ENCODE peak calls at places on chromosomes 7 and 10, in four cellular contexts. One of them, this sample, is unnamed. For H3K4me1, the result is how much of the 10 kb centered on the place peaks cover.

GRCh38 chr10:118732253-118733194 is 22.2 kb downstream of the CACUL1 start:
- DNase-seq in endothelial cell of umbilical vein: no peak
- DNase-seq in prostate gland: no peak
- DNase-seq in stomach: no peak
- DNase-seq in this sample: no peak

GRCh38 chr7:45999541-45999940 is 78.5 kb upstream of the IGFBP3 start:
- DNase-seq in endothelial cell of umbilical vein: no peak
- DNase-seq in prostate gland: no peak
- DNase-seq in stomach: no peak
- DNase-seq in this sample: peak

GRCh38 chr7:128732521-128733277 is 6.5 kb upstream of the CALU start:
- DNase-seq in endothelial cell of umbilical vein: no peak
- DNase-seq in prostate gland: no peak
- DNase-seq in stomach: no peak
- DNase-seq in this sample: no peak

GRCh38 chr10:60305394-60305892 is 84.2 kb downstream of the ANK3 start:
- DNase-seq in endothelial cell of umbilical vein: peak
- DNase-seq in prostate gland: no peak
- DNase-seq in stomach: no peak
- DNase-seq in this sample: no peak

GRCh38 chr7:158239290-158239981 is 348.2 kb downstream of the PTPRN2 start:
- DNase-seq in endothelial cell of umbilical vein: no peak
- DNase-seq in prostate gland: no peak
- DNase-seq in stomach: peak
- DNase-seq in this sample: peak

GRCh38 chr7:93715234-93715633 is 140.7 kb upstream of the CALCR start:
- DNase-seq in endothelial cell of umbilical vein: peak
- DNase-seq in prostate gland: no peak
- DNase-seq in stomach: peak
- DNase-seq in this sample: no peak

GRCh38 chr7:23246540-23246939 is at the start of gene GPNMB:
- DNase-seq in endothelial cell of umbilical vein: no peak
- DNase-seq in prostate gland: no peak
- DNase-seq in stomach: no peak
- DNase-seq in this sample: no peak

GRCh38 chr10:12241810-12242529 is 46.0 kb downstream of the CDC123 start:
- DNase-seq in endothelial cell of umbilical vein: no peak
- DNase-seq in prostate gland: peak
- DNase-seq in stomach: no peak
- DNase-seq in this sample: no peak

GRCh38 chr7:134449596-134450194 is 9.2 kb downstream of the AKR1B1 start:
- DNase-seq in endothelial cell of umbilical vein: no peak
- DNase-seq in prostate gland: no peak
- DNase-seq in stomach: no peak
- DNase-seq in this sample: no peak

GRCh38 chr10:121293121-121293520 is 305.1 kb downstream of the FGFR2 start:
- DNase-seq in endothelial cell of umbilical vein: no peak
- DNase-seq in prostate gland: no peak
- DNase-seq in stomach: no peak
- DNase-seq in this sample: no peak

GRCh38 chr7:93430917-93431588 is 143.5 kb downstream of the CALCR start:
- DNase-seq in endothelial cell of umbilical vein: no peak
- DNase-seq in prostate gland: no peak
- DNase-seq in stomach: no peak
- DNase-seq in this sample: no peak

GRCh38 chr7:71484381-71484780 is 352.4 kb downstream of the GALNT17 start:
- DNase-seq in endothelial cell of umbilical vein: no peak
- DNase-seq in prostate gland: no peak
- DNase-seq in stomach: no peak
- DNase-seq in this sample: no peak

GRCh38 chr10:124636271-124636993 is 107.7 kb downstream of the FAM53B start:
- DNase-seq in endothelial cell of umbilical vein: no peak
- DNase-seq in prostate gland: no peak
- DNase-seq in stomach: no peak
- DNase-seq in this sample: no peak

GRCh38 chr10:28179490-28180099 is 123.3 kb downstream of the MPP7 start:
- DNase-seq in endothelial cell of umbilical vein: peak
- DNase-seq in prostate gland: peak
- DNase-seq in stomach: no peak
- DNase-seq in this sample: no peak

GRCh38 chr10:34058922-34059614 is 724.6 kb upstream of the NRP1 start:
- DNase-seq in endothelial cell of umbilical vein: no peak
- DNase-seq in prostate gland: no peak
- DNase-seq in stomach: no peak
- DNase-seq in this sample: no peak

GRCh38 chr10:23694446-23694920 is 255.6 kb downstream of the OTUD1 start:
- DNase-seq in endothelial cell of umbilical vein: no peak
- DNase-seq in prostate gland: peak
- DNase-seq in stomach: no peak
- DNase-seq in this sample: no peak

GRCh38 chr7:101235050-101235449 is 2.6 kb downstream of the CLDN15 start:
- DNase-seq in endothelial cell of umbilical vein: peak
- DNase-seq in prostate gland: no peak
- DNase-seq in stomach: no peak
- DNase-seq in this sample: no peak

GRCh38 chr10:49534670-49535381 is 4.1 kb downstream of the ERCC6 start:
- DNase-seq in endothelial cell of umbilical vein: peak
- DNase-seq in prostate gland: no peak
- DNase-seq in stomach: no peak
- DNase-seq in this sample: no peak

GRCh38 chr10:90871761-90872647 is at the start of gene RPP30:
- DNase-seq in endothelial cell of umbilical vein: peak
- DNase-seq in prostate gland: peak
- DNase-seq in stomach: peak
- DNase-seq in this sample: no peak

GRCh38 chr10:72337039-72337629 is 17.6 kb downstream of the DNAJB12 start:
- DNase-seq in endothelial cell of umbilical vein: peak
- DNase-seq in prostate gland: peak
- DNase-seq in stomach: peak
- DNase-seq in this sample: no peak

GRCh38 chr10:102673961-102674511 is 29.8 kb downstream of the TRIM8 start:
- DNase-seq in endothelial cell of umbilical vein: peak
- DNase-seq in prostate gland: no peak
- DNase-seq in stomach: peak
- DNase-seq in this sample: no peak

GRCh38 chr10:86344281-86344680 is 22.3 kb downstream of the GRID1 start:
- DNase-seq in endothelial cell of umbilical vein: no peak
- DNase-seq in prostate gland: no peak
- DNase-seq in stomach: no peak
- DNase-seq in this sample: no peak

GRCh38 chr10:89966211-89966610 is 264.8 kb downstream of the KIF20B start:
- DNase-seq in endothelial cell of umbilical vein: no peak
- DNase-seq in prostate gland: no peak
- DNase-seq in stomach: no peak
- DNase-seq in this sample: no peak

GRCh38 chr10:8543361-8544056 is 489.0 kb downstream of the GATA3 start:
- DNase-seq in endothelial cell of umbilical vein: no peak
- DNase-seq in prostate gland: no peak
- DNase-seq in stomach: peak
- DNase-seq in this sample: no peak

GRCh38 chr7:40611472-40611871 is 476.7 kb downstream of the SUGCT start:
- DNase-seq in endothelial cell of umbilical vein: no peak
- DNase-seq in prostate gland: no peak
- DNase-seq in stomach: no peak
- DNase-seq in this sample: no peak

GRCh38 chr10:11616021-11616420 is 4.6 kb upstream of the USP6NL start:
- DNase-seq in endothelial cell of umbilical vein: peak
- DNase-seq in prostate gland: no peak
- DNase-seq in stomach: no peak
- DNase-seq in this sample: no peak

GRCh38 chr7:100441641-100442535 is 5.6 kb upstream of the PPP1R35 start:
- DNase-seq in endothelial cell of umbilical vein: no peak
- DNase-seq in prostate gland: no peak
- DNase-seq in stomach: no peak
- DNase-seq in this sample: no peak

GRCh38 chr7:41582116-41582515 is 120.8 kb downstream of the INHBA start:
- DNase-seq in endothelial cell of umbilical vein: peak
- DNase-seq in prostate gland: no peak
- DNase-seq in stomach: no peak
- DNase-seq in this sample: no peak

GRCh38 chr10:71799112-71799511 is 25.8 kb upstream of the VSIR start:
- DNase-seq in endothelial cell of umbilical vein: no peak
- DNase-seq in prostate gland: no peak
- DNase-seq in stomach: no peak
- DNase-seq in this sample: no peak

GRCh38 chr7:112986256-112987031 is 100.2 kb downstream of the GPR85 start:
- DNase-seq in endothelial cell of umbilical vein: no peak
- DNase-seq in prostate gland: no peak
- DNase-seq in stomach: no peak
- DNase-seq in this sample: no peak

GRCh38 chr7:155277385-155277994 is 20.2 kb upstream of the INSIG1 start:
- DNase-seq in endothelial cell of umbilical vein: peak
- DNase-seq in prostate gland: no peak
- DNase-seq in stomach: no peak
- DNase-seq in this sample: no peak

GRCh38 chr7:36238138-36238537 is 85.1 kb downstream of the EEPD1 start:
- DNase-seq in endothelial cell of umbilical vein: no peak
- DNase-seq in prostate gland: no peak
- DNase-seq in stomach: no peak
- DNase-seq in this sample: peak

GRCh38 chr7:22631730-22632129 is 95.3 kb upstream of the IL6 start:
- DNase-seq in endothelial cell of umbilical vein: peak
- DNase-seq in prostate gland: no peak
- DNase-seq in stomach: no peak
- DNase-seq in this sample: no peak

GRCh38 chr10:79354615-79355014 is 7.3 kb downstream of the PPIF start:
- DNase-seq in endothelial cell of umbilical vein: no peak
- DNase-seq in prostate gland: no peak
- DNase-seq in stomach: no peak
- DNase-seq in this sample: no peak

GRCh38 chr10:79354141-79354540 is 6.9 kb downstream of the PPIF start:
- DNase-seq in endothelial cell of umbilical vein: no peak
- DNase-seq in prostate gland: no peak
- DNase-seq in stomach: no peak
- DNase-seq in this sample: no peak

GRCh38 chr10:79357180-79357579 is 9.9 kb downstream of the PPIF start:
- DNase-seq in endothelial cell of umbilical vein: no peak
- DNase-seq in prostate gland: no peak
- DNase-seq in stomach: no peak
- DNase-seq in this sample: no peak

GRCh38 chr10:79355420-79356010 is 8.2 kb downstream of the PPIF start:
- DNase-seq in endothelial cell of umbilical vein: no peak
- DNase-seq in prostate gland: no peak
- DNase-seq in stomach: no peak
- DNase-seq in this sample: no peak

GRCh38 chr10:79356104-79356503 is 8.8 kb downstream of the PPIF start:
- DNase-seq in endothelial cell of umbilical vein: no peak
- DNase-seq in prostate gland: no peak
- DNase-seq in stomach: no peak
- DNase-seq in this sample: no peak
- TF ChIP-seq POLR2AphosphoS5 in endothelial cell of umbilical vein: no peak
- TF ChIP-seq POLR2AphosphoS5 in prostate gland: no peak
- TF ChIP-seq POLR2AphosphoS5 in stomach: no peak
- TF ChIP-seq POLR2AphosphoS5 in this sample: no peak

DNA sequence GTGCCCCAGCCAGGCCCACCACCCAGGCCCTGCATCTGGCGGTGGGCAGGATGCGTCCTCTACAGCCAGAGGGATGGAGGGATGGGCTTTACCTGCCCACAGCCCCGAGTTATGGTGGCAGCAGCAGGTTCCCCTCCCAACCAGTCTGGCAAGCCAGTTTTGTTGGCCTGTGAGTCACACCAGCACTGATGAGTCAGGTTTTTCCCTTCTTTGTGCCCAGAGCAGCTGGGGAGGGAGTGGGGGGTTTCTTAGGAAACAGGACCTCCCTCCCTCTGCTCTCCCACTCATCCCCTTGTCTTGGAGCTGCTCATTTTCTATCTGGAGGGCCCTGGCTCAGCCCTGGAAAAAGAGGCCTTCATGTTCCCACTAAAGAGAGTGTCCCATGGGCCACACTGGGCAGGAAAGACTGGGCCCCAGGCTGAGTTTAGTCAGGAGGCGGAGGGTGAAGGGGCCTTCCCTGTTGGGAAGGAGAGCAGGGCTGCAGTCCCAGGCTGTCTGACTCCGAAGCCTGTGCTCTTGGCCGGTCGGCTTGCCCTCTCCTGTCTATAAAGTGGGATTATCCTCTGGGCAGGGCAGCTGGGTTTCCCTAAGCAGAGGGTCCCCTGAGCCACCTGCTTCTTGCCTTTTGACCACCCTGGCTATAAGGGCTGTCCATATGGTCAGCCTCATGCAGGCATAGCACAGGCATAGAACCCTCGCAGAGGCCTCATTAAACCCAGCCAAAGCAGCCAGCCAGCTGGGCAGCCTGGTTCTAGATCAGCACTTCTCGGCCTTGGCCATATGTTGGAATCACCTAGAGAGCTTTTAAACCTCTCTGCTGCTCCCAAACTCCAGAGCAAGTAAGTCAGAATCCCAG is 30.2 kb upstream of the ANKRD2 start:
- DNase-seq in endothelial cell of umbilical vein: peak
- DNase-seq in prostate gland: peak
- DNase-seq in stomach: peak
- DNase-seq in this sample: no peak
- H3K4me1 ChIP-seq in endothelial cell of umbilical vein: half or more
- H3K4me1 ChIP-seq in prostate gland: under half
- H3K4me1 ChIP-seq in stomach: half or more
- H3K4me1 ChIP-seq in this sample: half or more

GRCh38 chr10:104589431-104589830 is 51.7 kb upstream of the SORCS3 start:
- DNase-seq in endothelial cell of umbilical vein: no peak
- DNase-seq in prostate gland: no peak
- DNase-seq in stomach: no peak
- DNase-seq in this sample: peak
- TF ChIP-seq POLR2AphosphoS5 in endothelial cell of umbilical vein: no peak
- TF ChIP-seq POLR2AphosphoS5 in prostate gland: no peak
- TF ChIP-seq POLR2AphosphoS5 in stomach: no peak
- TF ChIP-seq POLR2AphosphoS5 in this sample: no peak

DNA sequence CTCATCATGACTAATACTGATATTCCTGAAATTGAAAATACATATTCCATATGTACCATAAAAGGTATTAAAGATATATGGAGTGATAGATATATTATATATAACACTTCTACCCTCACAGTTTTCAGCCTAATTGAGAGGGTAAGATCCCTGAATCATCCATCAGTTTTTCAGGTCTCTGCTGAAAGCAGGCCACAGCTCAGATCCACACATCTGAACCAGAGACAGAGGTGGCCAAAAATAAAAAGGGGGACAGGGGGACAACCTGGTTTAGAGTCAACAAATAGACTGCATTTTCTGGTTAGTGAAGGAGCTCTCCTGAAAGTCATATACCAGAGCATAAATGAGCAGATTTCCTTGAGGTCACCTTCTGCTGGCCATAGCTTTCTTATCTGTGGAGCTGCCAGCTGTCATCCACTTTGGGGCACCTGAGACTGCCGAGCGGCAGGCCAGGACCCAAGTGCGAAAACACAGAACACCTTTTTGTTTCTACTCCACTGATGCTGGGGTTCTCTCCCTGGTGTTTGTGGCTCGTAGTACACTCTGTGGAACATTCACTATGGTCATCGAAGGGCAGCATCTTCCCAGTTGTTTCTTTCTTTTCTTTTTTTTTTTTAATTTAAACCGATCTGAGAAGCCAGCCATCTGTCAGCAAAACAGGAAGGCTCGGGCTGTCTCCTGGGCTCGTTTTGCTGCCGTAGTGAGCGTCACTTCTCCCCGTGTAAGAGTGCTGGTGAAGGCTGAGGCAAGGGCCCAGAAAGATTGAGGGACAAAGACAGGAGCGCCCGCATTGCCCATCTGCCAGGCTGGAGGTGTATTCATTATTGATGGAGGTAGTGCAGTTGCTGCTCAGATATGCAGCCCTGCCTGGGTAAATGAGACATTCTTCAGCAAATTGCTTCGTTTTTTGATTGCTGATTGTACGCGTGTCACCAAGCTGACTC is 13.5 kb downstream of the IKZF1 start:
- DNase-seq in endothelial cell of umbilical vein: no peak
- DNase-seq in prostate gland: no peak
- DNase-seq in stomach: no peak
- DNase-seq in this sample: no peak
- H3K4me1 ChIP-seq in endothelial cell of umbilical vein: under half
- H3K4me1 ChIP-seq in prostate gland: under half
- H3K4me1 ChIP-seq in stomach: under half
- H3K4me1 ChIP-seq in this sample: under half